ENCODE peak calls at places on chromosomes 2 and 18, in six cellular contexts. One of them, this sample, is unnamed.
A peak's percentile ranks its signal among the peaks of the same experiment; 100 is the strongest.

GRCh38 chr2:10521356-10521755 is 73.2 kb upstream of the ODC1 start:
- DNase-seq in activated T-cell treated with anti-CD3 and anti-CD28 coated beads, Interleukin-2, amount 50 U/mL, for 1 hour: no peak
- DNase-seq in SW 1271: no peak
- DNase-seq in effector memory CD8-positive, alpha-beta T cell: no peak
- DNase-seq in stimulated activated CD4-positive, alpha-beta T cell treated with anti-CD3 and anti-CD28 coated beads, Interleukin-2, amount 100 ng/mL, for 48 hours: no peak
- DNase-seq in hepatic stellate cell: no peak
- DNase-seq in this sample: no peak

GRCh38 chr2:145374165-145374564 is 854.2 kb upstream of the ZEB2 start:
- DNase-seq in activated T-cell treated with anti-CD3 and anti-CD28 coated beads, Interleukin-2, amount 50 U/mL, for 1 hour: no peak
- DNase-seq in SW 1271: no peak
- DNase-seq in effector memory CD8-positive, alpha-beta T cell: no peak
- DNase-seq in stimulated activated CD4-positive, alpha-beta T cell treated with anti-CD3 and anti-CD28 coated beads, Interleukin-2, amount 100 ng/mL, for 48 hours: no peak
- DNase-seq in hepatic stellate cell: no peak
- DNase-seq in this sample: no peak

GRCh38 chr2:130359466-130359865 is 3.6 kb downstream of the PTPN18 start:
- DNase-seq in activated T-cell treated with anti-CD3 and anti-CD28 coated beads, Interleukin-2, amount 50 U/mL, for 1 hour: no peak
- DNase-seq in SW 1271: no peak
- DNase-seq in effector memory CD8-positive, alpha-beta T cell: no peak
- DNase-seq in stimulated activated CD4-positive, alpha-beta T cell treated with anti-CD3 and anti-CD28 coated beads, Interleukin-2, amount 100 ng/mL, for 48 hours: no peak
- DNase-seq in hepatic stellate cell: no peak
- DNase-seq in this sample: no peak

GRCh38 chr2:111226797-111227700 is 106.3 kb downstream of the BCL2L11 start:
- DNase-seq in activated T-cell treated with anti-CD3 and anti-CD28 coated beads, Interleukin-2, amount 50 U/mL, for 1 hour: no peak
- DNase-seq in SW 1271: no peak
- DNase-seq in effector memory CD8-positive, alpha-beta T cell: no peak
- DNase-seq in stimulated activated CD4-positive, alpha-beta T cell treated with anti-CD3 and anti-CD28 coated beads, Interleukin-2, amount 100 ng/mL, for 48 hours: no peak
- DNase-seq in hepatic stellate cell: no peak
- DNase-seq in this sample: no peak

GRCh38 chr18:3262234-3263171 is 570 bp downstream of the MYL12B start:
- DNase-seq in activated T-cell treated with anti-CD3 and anti-CD28 coated beads, Interleukin-2, amount 50 U/mL, for 1 hour: no peak
- DNase-seq in SW 1271: no peak
- DNase-seq in effector memory CD8-positive, alpha-beta T cell: peak; percentile 39
- DNase-seq in stimulated activated CD4-positive, alpha-beta T cell treated with anti-CD3 and anti-CD28 coated beads, Interleukin-2, amount 100 ng/mL, for 48 hours: peak; percentile 17
- DNase-seq in hepatic stellate cell: no peak
- DNase-seq in this sample: no peak

GRCh38 chr2:171798156-171798815 is 95.8 kb downstream of the SLC25A12 start:
- DNase-seq in activated T-cell treated with anti-CD3 and anti-CD28 coated beads, Interleukin-2, amount 50 U/mL, for 1 hour: no peak
- DNase-seq in SW 1271: no peak
- DNase-seq in effector memory CD8-positive, alpha-beta T cell: no peak
- DNase-seq in stimulated activated CD4-positive, alpha-beta T cell treated with anti-CD3 and anti-CD28 coated beads, Interleukin-2, amount 100 ng/mL, for 48 hours: no peak
- DNase-seq in hepatic stellate cell: peak; percentile 62
- DNase-seq in this sample: peak; percentile 37

GRCh38 chr18:22710628-22711380 is 222.3 kb upstream of the RBBP8 start:
- DNase-seq in activated T-cell treated with anti-CD3 and anti-CD28 coated beads, Interleukin-2, amount 50 U/mL, for 1 hour: no peak
- DNase-seq in SW 1271: no peak
- DNase-seq in effector memory CD8-positive, alpha-beta T cell: no peak
- DNase-seq in stimulated activated CD4-positive, alpha-beta T cell treated with anti-CD3 and anti-CD28 coated beads, Interleukin-2, amount 100 ng/mL, for 48 hours: no peak
- DNase-seq in hepatic stellate cell: peak; percentile 54
- DNase-seq in this sample: no peak

GRCh38 chr2:236637691-236638569 is 68.3 kb downstream of the ACKR3 start:
- DNase-seq in activated T-cell treated with anti-CD3 and anti-CD28 coated beads, Interleukin-2, amount 50 U/mL, for 1 hour: no peak
- DNase-seq in SW 1271: no peak
- DNase-seq in effector memory CD8-positive, alpha-beta T cell: no peak
- DNase-seq in stimulated activated CD4-positive, alpha-beta T cell treated with anti-CD3 and anti-CD28 coated beads, Interleukin-2, amount 100 ng/mL, for 48 hours: no peak
- DNase-seq in hepatic stellate cell: no peak
- DNase-seq in this sample: no peak

GRCh38 chr2:201280191-201281040 is 20.1 kb downstream of the CASP8 start:
- DNase-seq in activated T-cell treated with anti-CD3 and anti-CD28 coated beads, Interleukin-2, amount 50 U/mL, for 1 hour: no peak
- DNase-seq in SW 1271: no peak
- DNase-seq in effector memory CD8-positive, alpha-beta T cell: no peak
- DNase-seq in stimulated activated CD4-positive, alpha-beta T cell treated with anti-CD3 and anti-CD28 coated beads, Interleukin-2, amount 100 ng/mL, for 48 hours: no peak
- DNase-seq in hepatic stellate cell: no peak
- DNase-seq in this sample: no peak

GRCh38 chr2:55408098-55408882 is 11.4 kb downstream of the CCDC88A start:
- DNase-seq in activated T-cell treated with anti-CD3 and anti-CD28 coated beads, Interleukin-2, amount 50 U/mL, for 1 hour: no peak
- DNase-seq in SW 1271: no peak
- DNase-seq in effector memory CD8-positive, alpha-beta T cell: no peak
- DNase-seq in stimulated activated CD4-positive, alpha-beta T cell treated with anti-CD3 and anti-CD28 coated beads, Interleukin-2, amount 100 ng/mL, for 48 hours: no peak
- DNase-seq in hepatic stellate cell: no peak
- DNase-seq in this sample: no peak

GRCh38 chr18:7329036-7329435 is 98.1 kb downstream of the LRRC30 start:
- DNase-seq in activated T-cell treated with anti-CD3 and anti-CD28 coated beads, Interleukin-2, amount 50 U/mL, for 1 hour: no peak
- DNase-seq in SW 1271: no peak
- DNase-seq in effector memory CD8-positive, alpha-beta T cell: no peak
- DNase-seq in stimulated activated CD4-positive, alpha-beta T cell treated with anti-CD3 and anti-CD28 coated beads, Interleukin-2, amount 100 ng/mL, for 48 hours: no peak
- DNase-seq in hepatic stellate cell: no peak
- DNase-seq in this sample: no peak

GRCh38 chr2:98869868-98870267 is 66.2 kb downstream of the CRACDL start:
- DNase-seq in activated T-cell treated with anti-CD3 and anti-CD28 coated beads, Interleukin-2, amount 50 U/mL, for 1 hour: no peak
- DNase-seq in SW 1271: no peak
- DNase-seq in effector memory CD8-positive, alpha-beta T cell: no peak
- DNase-seq in stimulated activated CD4-positive, alpha-beta T cell treated with anti-CD3 and anti-CD28 coated beads, Interleukin-2, amount 100 ng/mL, for 48 hours: no peak
- DNase-seq in hepatic stellate cell: no peak
- DNase-seq in this sample: no peak

GRCh38 chr18:74148543-74149070 is 284 bp downstream of the TIMM21 start:
- DNase-seq in activated T-cell treated with anti-CD3 and anti-CD28 coated beads, Interleukin-2, amount 50 U/mL, for 1 hour: no peak
- DNase-seq in SW 1271: no peak
- DNase-seq in effector memory CD8-positive, alpha-beta T cell: no peak
- DNase-seq in stimulated activated CD4-positive, alpha-beta T cell treated with anti-CD3 and anti-CD28 coated beads, Interleukin-2, amount 100 ng/mL, for 48 hours: no peak
- DNase-seq in hepatic stellate cell: no peak
- DNase-seq in this sample: no peak

GRCh38 chr2:168354499-168354898 is 101.6 kb upstream of the CERS6 start:
- DNase-seq in activated T-cell treated with anti-CD3 and anti-CD28 coated beads, Interleukin-2, amount 50 U/mL, for 1 hour: no peak
- DNase-seq in SW 1271: no peak
- DNase-seq in effector memory CD8-positive, alpha-beta T cell: no peak
- DNase-seq in stimulated activated CD4-positive, alpha-beta T cell treated with anti-CD3 and anti-CD28 coated beads, Interleukin-2, amount 100 ng/mL, for 48 hours: no peak
- DNase-seq in hepatic stellate cell: no peak
- DNase-seq in this sample: no peak

GRCh38 chr2:26412091-26412673 is 10.5 kb downstream of the DRC1 start:
- DNase-seq in activated T-cell treated with anti-CD3 and anti-CD28 coated beads, Interleukin-2, amount 50 U/mL, for 1 hour: no peak
- DNase-seq in SW 1271: no peak
- DNase-seq in effector memory CD8-positive, alpha-beta T cell: no peak
- DNase-seq in stimulated activated CD4-positive, alpha-beta T cell treated with anti-CD3 and anti-CD28 coated beads, Interleukin-2, amount 100 ng/mL, for 48 hours: no peak
- DNase-seq in hepatic stellate cell: no peak
- DNase-seq in this sample: no peak

GRCh38 chr18:45521151-45521550 is 94.1 kb upstream of the SLC14A2 start:
- DNase-seq in activated T-cell treated with anti-CD3 and anti-CD28 coated beads, Interleukin-2, amount 50 U/mL, for 1 hour: no peak
- DNase-seq in SW 1271: no peak
- DNase-seq in effector memory CD8-positive, alpha-beta T cell: no peak
- DNase-seq in stimulated activated CD4-positive, alpha-beta T cell treated with anti-CD3 and anti-CD28 coated beads, Interleukin-2, amount 100 ng/mL, for 48 hours: no peak
- DNase-seq in hepatic stellate cell: no peak
- DNase-seq in this sample: no peak

This sample was measured in pulmonary artery endothelial cell.